ENCODE peak calls at places on chromosomes 12 and 14, in ten cellular contexts. Q is endothelial cell of umbilical vein, D is A549, C is HL-60, J is HFF-Myc, P is AG10803, G is psoas muscle, W is IMR-90, A is A673, O is hepatocyte. U is an unnamed sample.

GRCh38 chr12:49051373-49051764 is 9.2 kb downstream of the KMT2D start:
- DNase-seq in A (no peak), Q (no peak), P (no peak), G (no peak), W (no peak), O (no peak), C (no peak), D (no peak), J (no peak), U (no peak)

GRCh38 chr14:20782280-20782890 is 1.3 kb downstream of the RNASE6 start:
- DNase-seq in C (peak), Q (peak), D (no peak), G (no peak), P (no peak), W (no peak), A (peak), J (no peak), O (peak), U (peak)

GRCh38 chr12:117645473-117645872 is 284.0 kb upstream of the NOS1 start:
- DNase-seq in J (no peak), P (no peak), W (no peak), Q (no peak), G (no peak), C (no peak), A (no peak), D (no peak), O (no peak), U (no peak)

GRCh38 chr12:49957570-49957967 is 4.1 kb upstream of the AQP5 start:
- DNase-seq in A (no peak), P (no peak), J (no peak), Q (no peak), O (no peak), C (no peak), W (no peak), D (no peak), G (no peak), U (no peak)

GRCh38 chr14:64053694-64054669 is 201.2 kb downstream of the SYNE2 start:
- DNase-seq in C (no peak), O (no peak), W (peak), P (no peak), D (no peak), G (no peak), J (no peak), A (no peak), Q (no peak), U (no peak)

GRCh38 chr12:122851820-122852219 is 16.6 kb downstream of the HIP1R start:
- DNase-seq in Q (peak), P (peak), C (no peak), G (peak), O (no peak), W (peak), D (no peak), J (no peak), A (no peak), U (no peak)

GRCh38 chr14:63045234-63045611 is at the start of gene KCNH5:
- DNase-seq in W (peak), J (no peak), P (peak), C (no peak), A (peak), D (peak), G (peak), Q (peak), O (peak), U (no peak)

GRCh38 chr12:102462803-102463499 is 17.4 kb downstream of the IGF1 start:
- DNase-seq in G (no peak), J (no peak), W (peak), O (no peak), Q (peak), A (no peak), P (peak), C (no peak), D (no peak), U (no peak)

GRCh38 chr12:27179399-27180214 is 64.5 kb upstream of the STK38L start:
- DNase-seq in O (peak), G (no peak), D (peak), C (peak), W (peak), P (peak), Q (peak), A (peak), J (peak), U (peak)

GRCh38 chr12:50055831-50056628 is 1.4 kb upstream of the ASIC1 start:
- DNase-seq in G (no peak), Q (peak), P (peak), C (peak), J (no peak), D (peak), O (peak), W (peak), A (peak), U (peak)

GRCh38 chr12:60602601-60603000 is 1006.8 kb downstream of the SLC16A7 start:
- DNase-seq in J (no peak), G (no peak), W (no peak), C (no peak), P (no peak), O (no peak), A (no peak), D (no peak), Q (no peak), U (no peak)
- TF ChIP-seq CTCF in J (no peak), G (no peak), W (no peak), C (no peak), P (no peak), O (no peak), A (no peak), D (no peak), Q (no peak), U (no peak)

GRCh38 chr14:90400904-90401561 is 4.2 kb downstream of the CALM1 start:
- DNase-seq in Q (no peak), J (no peak), D (no peak), A (no peak), G (no peak), O (no peak), P (no peak), C (no peak), W (no peak), U (no peak)
- H3K4me3 ChIP-seq in Q (no peak), J (no peak), D (no peak), A (peak), G (peak), O (no peak), P (no peak), C (no peak), W (no peak), U (no peak)

GRCh38 chr12:47982770-47983169 is 19.4 kb downstream of the TMEM106C start:
- DNase-seq in A (no peak), G (no peak), P (no peak), J (no peak), W (no peak), Q (no peak), D (no peak), C (no peak), O (no peak), U (no peak)
- TF ChIP-seq CTCF in A (no peak), G (no peak), P (no peak), J (no peak), W (no peak), Q (no peak), D (no peak), C (no peak), O (no peak), U (no peak)

GRCh38 chr12:112126916-112127315 is 1.6 kb downstream of the TRAFD1 start:
- DNase-seq in J (no peak), W (peak), A (no peak), C (no peak), O (no peak), D (no peak), Q (no peak), P (no peak), G (no peak), U (no peak)

GRCh38 chr12:112133418-112133817 is 8.1 kb downstream of the TRAFD1 start:
- DNase-seq in A (no peak), Q (no peak), D (no peak), J (no peak), W (no peak), O (no peak), P (no peak), C (no peak), G (no peak), U (no peak)

GRCh38 chr12:112131686-112132085 is 6.3 kb downstream of the TRAFD1 start:
- DNase-seq in W (no peak), O (no peak), D (no peak), Q (no peak), A (no peak), J (no peak), G (no peak), P (peak), C (no peak), U (no peak)

GRCh38 chr12:112134731-112135130 is 9.4 kb downstream of the TRAFD1 start:
- DNase-seq in C (no peak), O (no peak), Q (no peak), J (no peak), A (no peak), G (no peak), D (no peak), W (no peak), P (no peak), U (no peak)

GRCh38 chr12:112130461-112130998 is 5.2 kb downstream of the TRAFD1 start:
- DNase-seq in W (peak), A (peak), C (no peak), G (no peak), D (no peak), J (no peak), O (peak), P (peak), Q (peak), U (peak)
- H3K4me3 ChIP-seq in W (peak), A (peak), C (peak), G (peak), D (peak), J (no peak), O (no peak), P (peak), Q (peak), U (peak)

DNA sequence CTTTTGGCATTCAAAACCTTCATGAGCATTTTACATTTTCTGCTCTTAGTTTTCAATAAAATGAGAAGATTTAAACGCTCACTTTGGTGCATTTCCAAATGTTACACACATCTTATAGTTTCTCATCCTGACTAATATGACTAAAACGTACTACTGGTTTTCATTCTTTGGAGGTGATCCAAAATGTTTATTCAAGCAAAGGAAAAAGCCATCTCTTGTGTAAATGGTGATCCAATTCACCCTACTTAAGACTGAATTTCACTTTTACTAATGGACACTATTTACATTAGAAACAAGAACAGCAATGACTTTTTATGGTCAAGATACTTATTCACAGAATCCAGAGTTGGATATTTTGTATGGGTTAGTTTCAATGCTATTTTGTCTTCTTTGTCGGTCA is 86.6 kb downstream of the KITLG start:
- DNase-seq in W (peak), P (peak), Q (no peak), D (no peak), O (no peak), A (no peak), J (peak), C (no peak), G (no peak), U (no peak)
- TF ChIP-seq CTCF in W (no peak), P (no peak), Q (no peak), D (no peak), O (no peak), A (no peak), J (no peak), C (no peak), G (no peak), U (no peak)

GRCh38 chr14:70361893-70362292 is 2.4 kb upstream of the COX16 start:
- DNase-seq in D (no peak), O (no peak), A (no peak), C (no peak), Q (no peak), W (no peak), P (no peak), G (no peak), J (no peak), U (no peak)

GRCh38 chr14:70358631-70359030 is 852 bp downstream of the COX16 start:
- DNase-seq in A (no peak), J (no peak), G (no peak), D (peak), C (no peak), P (peak), W (peak), O (no peak), Q (no peak), U (no peak)

GRCh38 chr14:70357985-70358384 is 1.5 kb downstream of the COX16 start:
- DNase-seq in J (no peak), P (no peak), W (no peak), A (no peak), G (no peak), D (no peak), C (no peak), Q (no peak), O (no peak), U (no peak)

GRCh38 chr14:70357557-70357956 is 1.9 kb downstream of the COX16 start:
- DNase-seq in C (no peak), P (no peak), W (no peak), O (no peak), A (no peak), J (no peak), G (no peak), Q (no peak), D (no peak), U (no peak)

DNA sequence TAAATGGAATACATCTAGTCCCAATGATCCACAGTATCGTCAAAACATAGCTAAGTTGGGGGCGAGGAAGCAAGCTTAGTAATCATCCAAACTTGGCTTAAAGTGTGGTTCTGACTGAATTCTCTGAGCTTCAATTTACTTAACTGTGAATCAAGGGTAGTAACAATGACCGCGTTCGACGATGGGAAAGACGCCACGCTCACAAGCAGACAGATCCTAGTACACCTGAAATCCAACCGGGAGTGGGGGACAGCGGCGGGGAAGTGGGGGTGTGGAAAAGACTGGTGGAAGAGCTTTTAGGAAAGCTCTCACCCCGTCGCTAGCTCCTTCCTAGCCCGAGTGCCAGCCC is 433 bp downstream of the COX16 start:
- DNase-seq in G (no peak), Q (no peak), W (no peak), J (no peak), O (no peak), C (no peak), P (no peak), A (no peak), D (no peak), U (no peak)
- H3K4me3 ChIP-seq in G (peak), Q (peak), W (peak), J (peak), O (peak), C (peak), P (peak), A (peak), D (peak), U (peak)

DNA sequence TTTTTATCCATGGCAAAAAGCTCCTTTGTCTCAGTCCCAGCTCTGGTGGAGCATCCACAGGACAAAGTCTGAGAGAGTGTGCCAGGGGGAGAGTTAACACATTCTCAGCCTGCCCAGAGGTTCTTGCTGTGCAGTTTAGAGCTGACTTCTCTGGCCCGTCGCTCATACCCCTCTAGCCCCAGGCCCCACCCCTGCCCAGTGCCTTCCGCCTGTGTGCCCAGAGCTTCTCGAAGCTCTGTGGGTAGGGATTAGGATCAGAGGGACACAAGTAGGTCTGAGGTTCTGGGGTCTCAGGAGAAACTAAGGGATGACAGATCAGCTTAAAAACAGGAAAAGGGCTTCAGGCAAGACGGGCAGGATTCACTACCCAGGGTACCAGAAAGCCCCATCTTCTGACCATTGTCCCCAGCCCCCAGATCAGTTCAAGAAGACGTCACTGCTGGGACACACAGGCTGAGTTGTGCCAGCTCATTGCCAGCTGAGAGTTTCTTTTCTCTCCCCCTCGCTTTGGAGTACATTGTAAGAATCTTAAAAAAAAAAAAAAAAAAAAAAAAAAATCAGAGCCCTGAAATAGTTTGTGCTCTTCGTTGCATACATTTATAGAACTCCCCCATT is 127.0 kb downstream of the GCH1 start:
- DNase-seq in W (no peak), J (no peak), O (no peak), G (no peak), C (no peak), D (no peak), A (no peak), P (no peak), Q (no peak), U (no peak)
- TF ChIP-seq CTCF in W (no peak), J (no peak), O (no peak), G (no peak), C (no peak), D (no peak), A (no peak), P (no peak), Q (no peak), U (no peak)

GRCh38 chr14:104827173-104828055 is 26.5 kb downstream of the ZBTB42 start:
- DNase-seq in C (peak), D (peak), J (no peak), W (peak), G (no peak), O (peak), Q (peak), A (peak), P (peak), U (peak)
- H3K4me3 ChIP-seq in C (peak), D (peak), J (peak), W (peak), G (peak), O (peak), Q (no peak), A (peak), P (peak), U (no peak)

U was measured in GM12865.